ENCODE peak calls at places on chromosomes 13 and 19, in five cellular contexts. J, Z, D, W and B are unnamed samples.

GRCh38 chr13:45092668-45093067 is 27.6 kb upstream of the GTF2F2 start:
- DNase-seq in D (no peak), Z (no peak), J (no peak), W (peak; percentile 7), B (no peak)

GRCh38 chr13:95494082-95494681 is 58.3 kb upstream of the CLDN10 start:
- DNase-seq in J (peak; percentile 40), W (peak; percentile 16), Z (no peak), D (no peak), B (peak; percentile 16)

GRCh38 chr19:21463449-21464105 is 41.8 kb upstream of the ZNF429 start:
- DNase-seq in J (peak; percentile 70), Z (peak; percentile 55), W (peak; percentile 44), D (no peak), B (no peak)

GRCh38 chr19:44315883-44316282 is 11.1 kb upstream of the ZNF235 start:
- DNase-seq in J (no peak), W (no peak), D (no peak), Z (no peak), B (no peak)

GRCh38 chr13:35781044-35781443 is 304.6 kb upstream of the MAB21L1 start:
- DNase-seq in D (no peak), J (no peak), Z (no peak), W (no peak), B (no peak)

GRCh38 chr19:12796146-12797071 is 5.1 kb downstream of the JUNB start:
- DNase-seq in D (no peak), W (peak; percentile 78), J (peak; percentile 83), Z (peak; percentile 71), B (peak; percentile 70)

GRCh38 chr19:47615714-47616113 is 6.8 kb downstream of the BICRA start:
- DNase-seq in J (no peak), Z (no peak), D (peak; percentile 78), W (no peak), B (no peak)

GRCh38 chr13:67515895-67516294 is 285.8 kb upstream of the PCDH9 start:
- DNase-seq in J (no peak), W (no peak), Z (no peak), D (no peak), B (no peak)

GRCh38 chr13:51926528-51926885 is 64.7 kb downstream of the CCDC70 start:
- DNase-seq in J (no peak), W (no peak), D (no peak), Z (no peak), B (no peak)

GRCh38 chr13:67069117-67069767 is 160.9 kb downstream of the PCDH9 start:
- DNase-seq in Z (no peak), D (no peak), J (no peak), W (no peak), B (no peak)

GRCh38 chr13:84870190-84870589 is 929.0 kb downstream of the SLITRK6 start:
- DNase-seq in W (no peak), D (no peak), J (no peak), Z (no peak), B (no peak)

GRCh38 chr19:45161715-45162463 is 1.1 kb upstream of the NKPD1 start:
- DNase-seq in J (no peak), W (peak; percentile 22), Z (no peak), D (no peak), B (peak; percentile 73)

GRCh38 chr13:38688674-38689073 is 1.8 kb downstream of the FREM2 start:
- DNase-seq in Z (no peak), D (no peak), W (no peak), J (no peak), B (no peak)

GRCh38 chr19:46603752-46604241 is 2.7 kb downstream of the CALM3 start:
- DNase-seq in W (no peak), J (no peak), Z (no peak), D (no peak), B (no peak)

GRCh38 chr19:16828990-16829821 is at the start of gene SIN3B:
- DNase-seq in D (peak; percentile 77), W (peak; percentile 82), Z (peak; percentile 89), J (peak; percentile 89), B (peak; percentile 80)

GRCh38 chr13:20232556-20233277 is 598 bp upstream of the GJB6 start:
- DNase-seq in J (no peak), D (no peak), W (no peak), Z (no peak), B (no peak)

GRCh38 chr19:38298841-38299680 is 5.0 kb upstream of the C19orf33 start:
- DNase-seq in D (no peak), Z (no peak), W (no peak), J (no peak), B (no peak)

GRCh38 chr13:81929988-81930387 is 1589.1 kb upstream of the SPRY2 start:
- DNase-seq in W (no peak), Z (no peak), D (no peak), J (no peak), B (no peak)